ENCODE peak calls at places on chromosomes 16 and 17, in five cellular contexts. One of them, this sample, is unnamed.

GRCh38 chr17:68431045-68431608 is 26.2 kb downstream of the WIPI1 start:
- DNase-seq in mesothelial cell of epicardium: no peak
- DNase-seq in esophagus squamous epithelium: no peak
- DNase-seq in AG09309: no peak
- DNase-seq in lower leg skin: no peak
- DNase-seq in this sample: no peak

GRCh38 chr17:77245162-77245926 is 104.6 kb downstream of the SEC14L1 start:
- DNase-seq in mesothelial cell of epicardium: no peak
- DNase-seq in esophagus squamous epithelium: no peak
- DNase-seq in AG09309: no peak
- DNase-seq in lower leg skin: no peak
- DNase-seq in this sample: no peak

GRCh38 chr16:80347900-80348299 is 192.9 kb upstream of the DYNLRB2 start:
- DNase-seq in mesothelial cell of epicardium: no peak
- DNase-seq in esophagus squamous epithelium: no peak
- DNase-seq in AG09309: no peak
- DNase-seq in lower leg skin: peak
- DNase-seq in this sample: no peak

GRCh38 chr16:27790546-27791403 is 240.8 kb downstream of the KATNIP start:
- DNase-seq in mesothelial cell of epicardium: no peak
- DNase-seq in esophagus squamous epithelium: no peak
- DNase-seq in AG09309: no peak
- DNase-seq in lower leg skin: no peak
- DNase-seq in this sample: no peak

GRCh38 chr16:55773859-55774549 is 58.9 kb downstream of the CES1 start:
- DNase-seq in mesothelial cell of epicardium: no peak
- DNase-seq in esophagus squamous epithelium: no peak
- DNase-seq in AG09309: no peak
- DNase-seq in lower leg skin: no peak
- DNase-seq in this sample: no peak

GRCh38 chr17:2954898-2955445 is 108.4 kb downstream of the OR1D5 start:
- DNase-seq in mesothelial cell of epicardium: no peak
- DNase-seq in esophagus squamous epithelium: no peak
- DNase-seq in AG09309: peak
- DNase-seq in lower leg skin: no peak
- DNase-seq in this sample: no peak

GRCh38 chr16:9650284-9650683 is 531.9 kb downstream of the GRIN2A start:
- DNase-seq in mesothelial cell of epicardium: no peak
- DNase-seq in esophagus squamous epithelium: no peak
- DNase-seq in AG09309: no peak
- DNase-seq in lower leg skin: no peak
- DNase-seq in this sample: no peak

GRCh38 chr17:47998044-47998443 is 27.1 kb downstream of the CDK5RAP3 start:
- DNase-seq in mesothelial cell of epicardium: no peak
- DNase-seq in esophagus squamous epithelium: no peak
- DNase-seq in AG09309: no peak
- DNase-seq in lower leg skin: no peak
- DNase-seq in this sample: no peak

GRCh38 chr17:29250666-29251065 is 4.0 kb downstream of the CRYBA1 start:
- DNase-seq in mesothelial cell of epicardium: no peak
- DNase-seq in esophagus squamous epithelium: no peak
- DNase-seq in AG09309: no peak
- DNase-seq in lower leg skin: no peak
- DNase-seq in this sample: no peak

GRCh38 chr17:71432378-71433315 is 688.2 kb upstream of the SOX9 start:
- DNase-seq in mesothelial cell of epicardium: no peak
- DNase-seq in esophagus squamous epithelium: no peak
- DNase-seq in AG09309: no peak
- DNase-seq in lower leg skin: no peak
- DNase-seq in this sample: no peak

GRCh38 chr17:39632153-39632941 is 4.6 kb upstream of the STARD3 start:
- DNase-seq in mesothelial cell of epicardium: no peak
- DNase-seq in esophagus squamous epithelium: no peak
- DNase-seq in AG09309: no peak
- DNase-seq in lower leg skin: no peak
- DNase-seq in this sample: no peak

GRCh38 chr17:78418627-78419026 is 40.2 kb downstream of the PGS1 start:
- DNase-seq in mesothelial cell of epicardium: no peak
- DNase-seq in esophagus squamous epithelium: no peak
- DNase-seq in AG09309: no peak
- DNase-seq in lower leg skin: no peak
- DNase-seq in this sample: no peak

GRCh38 chr17:75877752-75878173 is 618 bp downstream of the TRIM47 start:
- DNase-seq in mesothelial cell of epicardium: peak
- DNase-seq in esophagus squamous epithelium: no peak
- DNase-seq in AG09309: no peak
- DNase-seq in lower leg skin: no peak
- DNase-seq in this sample: peak

GRCh38 chr17:16661217-16661616 is 7.6 kb upstream of the ZNF624 start:
- DNase-seq in mesothelial cell of epicardium: no peak
- DNase-seq in esophagus squamous epithelium: no peak
- DNase-seq in AG09309: no peak
- DNase-seq in lower leg skin: no peak
- DNase-seq in this sample: no peak

GRCh38 chr16:24396350-24397271 is 140.5 kb downstream of the CACNG3 start:
- DNase-seq in mesothelial cell of epicardium: no peak
- DNase-seq in esophagus squamous epithelium: no peak
- DNase-seq in AG09309: no peak
- DNase-seq in lower leg skin: no peak
- DNase-seq in this sample: no peak

GRCh38 chr17:60610481-60610880 is 10.5 kb downstream of the PPM1D start:
- DNase-seq in mesothelial cell of epicardium: no peak
- DNase-seq in esophagus squamous epithelium: no peak
- DNase-seq in AG09309: no peak
- DNase-seq in lower leg skin: no peak
- DNase-seq in this sample: no peak

GRCh38 chr16:50680556-50680893 is 587 bp downstream of the SNX20 start:
- DNase-seq in mesothelial cell of epicardium: no peak
- DNase-seq in esophagus squamous epithelium: no peak
- DNase-seq in AG09309: no peak
- DNase-seq in lower leg skin: no peak
- DNase-seq in this sample: no peak

GRCh38 chr16:50684823-50685455 is 3.8 kb upstream of the SNX20 start:
- DNase-seq in mesothelial cell of epicardium: no peak
- DNase-seq in esophagus squamous epithelium: no peak
- DNase-seq in AG09309: no peak
- DNase-seq in lower leg skin: no peak
- DNase-seq in this sample: no peak

GRCh38 chr16:50680907-50681885 is at the start of gene SNX20:
- DNase-seq in mesothelial cell of epicardium: no peak
- DNase-seq in esophagus squamous epithelium: no peak
- DNase-seq in AG09309: no peak
- DNase-seq in lower leg skin: no peak
- DNase-seq in this sample: no peak

GRCh38 chr16:50685456-50686058 is 4.4 kb upstream of the SNX20 start:
- DNase-seq in mesothelial cell of epicardium: no peak
- DNase-seq in esophagus squamous epithelium: no peak
- DNase-seq in AG09309: no peak
- DNase-seq in lower leg skin: no peak
- DNase-seq in this sample: no peak

GRCh38 chr16:50683689-50684374 is 2.7 kb upstream of the SNX20 start:
- DNase-seq in mesothelial cell of epicardium: no peak
- DNase-seq in esophagus squamous epithelium: no peak
- DNase-seq in AG09309: no peak
- DNase-seq in lower leg skin: no peak
- DNase-seq in this sample: no peak
- TF ChIP-seq CTCF in mesothelial cell of epicardium: no peak
- TF ChIP-seq CTCF in esophagus squamous epithelium: no peak
- TF ChIP-seq CTCF in AG09309: no peak
- TF ChIP-seq CTCF in lower leg skin: no peak
- TF ChIP-seq CTCF in this sample: no peak

GRCh38 chr16:66270333-66270927 is 96.1 kb upstream of the CDH5 start:
- DNase-seq in mesothelial cell of epicardium: peak
- DNase-seq in esophagus squamous epithelium: no peak
- DNase-seq in AG09309: no peak
- DNase-seq in lower leg skin: no peak
- DNase-seq in this sample: no peak
- TF ChIP-seq CTCF in mesothelial cell of epicardium: peak
- TF ChIP-seq CTCF in esophagus squamous epithelium: peak
- TF ChIP-seq CTCF in AG09309: peak
- TF ChIP-seq CTCF in lower leg skin: no peak
- TF ChIP-seq CTCF in this sample: peak

GRCh38 chr17:36459045-36459444 is 27.4 kb upstream of the ZNHIT3 start:
- DNase-seq in mesothelial cell of epicardium: no peak
- DNase-seq in esophagus squamous epithelium: no peak
- DNase-seq in AG09309: no peak
- DNase-seq in lower leg skin: no peak
- DNase-seq in this sample: no peak
- TF ChIP-seq CTCF in mesothelial cell of epicardium: no peak
- TF ChIP-seq CTCF in esophagus squamous epithelium: no peak
- TF ChIP-seq CTCF in AG09309: no peak
- TF ChIP-seq CTCF in lower leg skin: no peak
- TF ChIP-seq CTCF in this sample: no peak

GRCh38 chr17:1649116-1649843 is 386 bp downstream of the RILP start:
- DNase-seq in mesothelial cell of epicardium: peak
- DNase-seq in esophagus squamous epithelium: no peak
- DNase-seq in AG09309: peak
- DNase-seq in lower leg skin: peak
- DNase-seq in this sample: no peak
- TF ChIP-seq CTCF in mesothelial cell of epicardium: no peak
- TF ChIP-seq CTCF in esophagus squamous epithelium: no peak
- TF ChIP-seq CTCF in AG09309: no peak
- TF ChIP-seq CTCF in lower leg skin: no peak
- TF ChIP-seq CTCF in this sample: peak

This sample was measured in LNCaP clone FGC.